ENCODE peak calls at places on chromosomes 5 and 9, in six cellular contexts. J is activated CD4-positive, alpha-beta T cell treated with anti-CD3 and anti-CD28 coated beads for 4 hours; S is NCI-H1092; M is amygdala; X is CD8-positive, alpha-beta T cell; C is right lobe of liver. Q is an unnamed sample.

GRCh38 chr5:159878988-159879471 is 37.3 kb upstream of the ADRA1B start:
- DNase-seq in X (no peak), J (no peak), S (no peak), C (peak), M (peak), Q (peak)

GRCh38 chr5:31987985-31988710 is 186.0 kb downstream of the GOLPH3 start:
- DNase-seq in C (no peak), X (no peak), S (no peak), M (no peak), J (no peak), Q (peak)

GRCh38 chr9:133375116-133375723 is 640 bp downstream of the SURF4 start:
- DNase-seq in M (no peak), J (no peak), X (peak), C (no peak), S (no peak), Q (no peak)

GRCh38 chr5:87127956-87128687 is 139.6 kb upstream of the RASA1 start:
- DNase-seq in X (no peak), M (no peak), S (no peak), C (no peak), J (no peak), Q (no peak)

GRCh38 chr5:154408806-154409205 is 37.0 kb upstream of the SAP30L start:
- DNase-seq in J (no peak), M (no peak), C (no peak), S (no peak), X (no peak), Q (no peak)

GRCh38 chr9:2545881-2546490 is 75.6 kb upstream of the VLDLR start:
- DNase-seq in M (no peak), X (no peak), S (no peak), C (no peak), J (no peak), Q (no peak)

GRCh38 chr5:31824886-31825774 is 186.2 kb downstream of the PDZD2 start:
- DNase-seq in S (no peak), X (peak), M (peak), J (peak), C (no peak), Q (no peak)

GRCh38 chr9:81771606-81772005 is 82.3 kb upstream of the TLE1 start:
- DNase-seq in M (no peak), S (no peak), X (no peak), J (no peak), C (no peak), Q (no peak)

GRCh38 chr9:120570296-120570695 is 9.7 kb downstream of the CDK5RAP2 start:
- DNase-seq in C (no peak), S (no peak), X (no peak), M (no peak), J (no peak), Q (no peak)

GRCh38 chr5:135891804-135892203 is 3.8 kb downstream of the IL9 start:
- DNase-seq in C (no peak), X (no peak), J (no peak), S (no peak), M (no peak), Q (no peak)

GRCh38 chr5:15007549-15008142 is 136.1 kb upstream of the ANKH start:
- DNase-seq in J (no peak), X (no peak), S (no peak), M (no peak), C (no peak), Q (no peak)

GRCh38 chr9:78605029-78605930 is 308.4 kb downstream of the PSAT1 start:
- DNase-seq in S (no peak), M (no peak), C (no peak), X (no peak), J (no peak), Q (no peak)

GRCh38 chr9:967851-968641 is 8.4 kb upstream of the DMRT3 start:
- DNase-seq in X (no peak), J (no peak), C (no peak), M (no peak), S (no peak), Q (no peak)

GRCh38 chr9:97985058-97985861 is 2.1 kb downstream of the ANP32B start:
- DNase-seq in S (no peak), M (no peak), X (peak), C (peak), J (peak), Q (no peak)

GRCh38 chr9:116447914-116448313 is 239.2 kb upstream of the TRIM32 start:
- DNase-seq in J (no peak), M (no peak), X (no peak), C (no peak), S (no peak), Q (no peak)

GRCh38 chr9:76302947-76303550 is 91.2 kb downstream of the RFK start:
- DNase-seq in J (no peak), C (no peak), S (peak), M (no peak), X (no peak), Q (no peak)

GRCh38 chr9:83266618-83267543 is 203.9 kb upstream of the RASEF start:
- DNase-seq in C (no peak), M (no peak), X (no peak), J (no peak), S (no peak), Q (peak)

GRCh38 chr5:91103353-91104061 is 279.6 kb downstream of the ARRDC3 start:
- DNase-seq in C (no peak), S (no peak), M (no peak), X (no peak), J (no peak), Q (peak)

GRCh38 chr9:105535920-105536668 is 21.8 kb upstream of the FKTN start:
- DNase-seq in J (no peak), M (no peak), S (no peak), X (no peak), C (no peak), Q (no peak)

GRCh38 chr5:136062563-136063274 is 33.9 kb downstream of the TGFBI start:
- DNase-seq in C (no peak), M (no peak), X (no peak), J (no peak), S (peak), Q (no peak)

GRCh38 chr5:128436825-128437224 is 101.2 kb downstream of the FBN2 start:
- DNase-seq in M (no peak), C (no peak), J (no peak), S (no peak), X (no peak), Q (no peak)

GRCh38 chr5:35903631-35904203 is 34.7 kb downstream of the CAPSL start:
- DNase-seq in M (no peak), S (no peak), X (no peak), J (no peak), C (no peak), Q (no peak)

GRCh38 chr5:74546796-74547195 is 93.7 kb downstream of the ENC1 start:
- DNase-seq in J (no peak), M (no peak), S (no peak), X (no peak), C (no peak), Q (no peak)

GRCh38 chr9:19231126-19232035 is 888 bp downstream of the DENND4C start:
- DNase-seq in S (no peak), X (no peak), M (peak), J (no peak), C (no peak), Q (no peak)

GRCh38 chr5:169173372-169173771 is 127.6 kb downstream of the SLIT3 start:
- DNase-seq in C (no peak), X (no peak), J (no peak), M (no peak), S (no peak), Q (peak)

GRCh38 chr5:180297587-180298282 is 5.9 kb upstream of the MAPK9 start:
- DNase-seq in X (no peak), C (no peak), M (no peak), S (no peak), J (no peak), Q (no peak)

GRCh38 chr9:113343732-113344231 is 3.7 kb upstream of the WDR31 start:
- DNase-seq in C (peak), S (peak), X (no peak), J (no peak), M (peak), Q (peak)

GRCh38 chr9:16003785-16004184 is 450.9 kb downstream of the CCDC171 start:
- DNase-seq in X (no peak), J (no peak), C (no peak), S (peak), M (no peak), Q (no peak)

GRCh38 chr5:143494162-143494561 is 90.7 kb upstream of the NR3C1 start:
- DNase-seq in S (no peak), M (no peak), X (no peak), J (no peak), C (no peak), Q (peak)

GRCh38 chr9:101119206-101119819 is 90.8 kb downstream of the PLPPR1 start:
- DNase-seq in C (peak), S (peak), X (no peak), J (no peak), M (peak), Q (no peak)

GRCh38 chr5:138241688-138242547 is 28.8 kb upstream of the CDC23 start:
- DNase-seq in C (peak), M (no peak), S (no peak), X (no peak), J (peak), Q (no peak)

GRCh38 chr5:128158342-128158741 is 74.8 kb downstream of the SLC12A2 start:
- DNase-seq in X (no peak), J (no peak), S (no peak), M (no peak), C (no peak), Q (no peak)

GRCh38 chr9:34086889-34087288 is 38.2 kb upstream of the UBAP2 start:
- DNase-seq in S (no peak), M (no peak), X (no peak), C (no peak), J (no peak), Q (no peak)

GRCh38 chr9:135554718-135555117 is 6.8 kb upstream of the PAEP start:
- DNase-seq in S (no peak), X (no peak), J (no peak), M (no peak), C (no peak), Q (no peak)

GRCh38 chr5:141856030-141856790 is 22.0 kb downstream of the PCDH1 start:
- DNase-seq in C (no peak), X (no peak), J (no peak), S (no peak), M (no peak), Q (no peak)

GRCh38 chr9:1001838-1002237 is 25.4 kb downstream of the DMRT3 start:
- DNase-seq in J (no peak), S (no peak), M (no peak), C (no peak), X (no peak), Q (no peak)

GRCh38 chr9:114525505-114525904 is 20.2 kb upstream of the WHRN start:
- DNase-seq in J (no peak), M (no peak), X (no peak), S (no peak), C (no peak), Q (peak)